ENCODE peak calls at places on chromosome 19, in ten cellular contexts. C, Z, H, D, F, K, S, W, E and G are unnamed samples.

GRCh38 chr19:1410136-1410786 is 2.9 kb downstream of the DAZAP1 start:
- DNase-seq in F (no peak), S (peak; percentile 51), E (no peak), D (no peak), K (no peak), H (no peak), Z (no peak), W (peak; percentile 76), C (no peak), G (no peak)

GRCh38 chr19:50478901-50479715 is 2.5 kb upstream of the GARIN5A start:
- DNase-seq in K (peak; percentile 74), S (no peak), Z (no peak), E (no peak), F (peak; percentile 63), C (no peak), W (peak; percentile 25), H (no peak), D (no peak), G (no peak)

GRCh38 chr19:8486661-8487136 is 15.7 kb downstream of the PRAM1 start:
- DNase-seq in H (no peak), F (peak; percentile 52), C (no peak), K (no peak), D (no peak), Z (no peak), S (no peak), W (no peak), E (no peak), G (no peak)

GRCh38 chr19:48928164-48929005 is 5.1 kb upstream of the DHDH start:
- DNase-seq in F (peak; percentile 68), E (no peak), H (no peak), D (no peak), C (no peak), W (peak; percentile 58), S (no peak), Z (no peak), K (no peak), G (no peak)

GRCh38 chr19:50912102-50912599 is 956 bp upstream of the KLK4 start:
- DNase-seq in Z (no peak), D (no peak), K (no peak), S (no peak), E (no peak), W (no peak), H (no peak), C (no peak), F (no peak), G (no peak)

GRCh38 chr19:42193706-42194105 is 23.8 kb downstream of the DEDD2 start:
- DNase-seq in Z (no peak), D (no peak), W (peak; percentile 42), H (no peak), K (no peak), F (no peak), C (no peak), E (no peak), S (no peak), G (no peak)

GRCh38 chr19:15636026-15636425 is 4.7 kb upstream of the CYP4F3 start:
- DNase-seq in H (no peak), C (no peak), S (no peak), W (no peak), K (no peak), D (no peak), F (no peak), Z (no peak), E (no peak), G (no peak)

GRCh38 chr19:55255618-55256423 is 3.0 kb downstream of the PPP6R1 start:
- DNase-seq in S (no peak), D (no peak), Z (no peak), H (no peak), K (no peak), F (no peak), C (peak; percentile 80), W (peak; percentile 39), E (no peak), G (no peak)

GRCh38 chr19:52464798-52465470 is 11.6 kb downstream of the ZNF578 start:
- DNase-seq in E (no peak), D (no peak), K (no peak), H (no peak), Z (no peak), C (no peak), F (no peak), S (no peak), W (no peak), G (no peak)

GRCh38 chr19:6464070-6464873 is at the start of gene CRB3:
- DNase-seq in K (no peak), F (peak; percentile 96), Z (peak; percentile 44), C (no peak), H (no peak), S (peak; percentile 97), E (peak; percentile 85), D (no peak), W (no peak), G (no peak)

GRCh38 chr19:6340493-6341201 is 7.2 kb upstream of the ACER1 start:
- DNase-seq in Z (no peak), F (no peak), C (no peak), D (no peak), H (no peak), E (no peak), K (no peak), S (no peak), W (no peak), G (no peak)

GRCh38 chr19:49085020-49085867 is at the start of gene SNRNP70:
- DNase-seq in F (peak; percentile 100), D (peak; percentile 99), S (peak; percentile 99), W (peak; percentile 99), Z (peak; percentile 99), H (peak; percentile 100), C (peak; percentile 100), K (peak; percentile 97), E (peak; percentile 98), G (peak; percentile 97)

GRCh38 chr19:39083599-39083982 is 577 bp upstream of the ACP7 start:
- DNase-seq in W (no peak), K (no peak), C (no peak), D (no peak), H (no peak), S (no peak), F (no peak), Z (no peak), E (no peak), G (no peak)
- H3K4me3 ChIP-seq in W (no peak overlapping the region), K (no peak overlapping the region), C (no peak overlapping the region), D (no peak overlapping the region), H (peak overlapping the region; percentile 16), S (no peak overlapping the region), F (peak overlapping the region; percentile 3), Z (no peak overlapping the region), E (peak overlapping the region; percentile 44), G (no peak overlapping the region)

DNA sequence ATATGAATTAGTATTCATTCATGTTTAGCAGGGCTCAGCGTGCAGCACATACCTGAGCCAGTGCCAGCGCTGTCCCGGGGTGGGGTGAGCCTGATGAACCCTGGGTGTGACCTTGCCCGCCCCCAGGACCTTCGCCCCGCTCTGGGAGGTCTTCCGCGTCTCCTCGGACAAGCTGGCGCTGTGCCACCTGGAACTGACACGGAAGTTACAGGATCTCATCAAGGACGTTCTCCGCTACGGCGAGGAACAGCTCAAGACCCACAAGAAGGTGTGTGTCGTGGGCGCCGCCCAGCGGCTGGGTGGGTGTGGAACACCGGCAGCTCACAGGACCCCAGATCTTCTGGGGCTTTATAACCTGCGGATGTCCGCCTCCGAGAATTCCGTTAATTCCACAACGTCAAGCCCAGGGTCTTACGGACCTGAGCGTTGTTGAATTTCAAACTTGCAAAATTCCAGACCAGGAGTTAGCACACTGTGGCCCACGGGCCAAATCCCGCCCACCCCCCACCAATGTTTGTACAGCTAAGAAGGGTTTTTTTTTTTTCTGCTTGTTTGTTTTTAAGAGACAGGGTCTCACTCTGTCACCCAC is 15.4 kb downstream of the FCHO1 start:
- DNase-seq in C (peak; percentile 63), D (peak; percentile 43), E (peak; percentile 86), Z (no peak), W (peak; percentile 65), K (peak; percentile 87), F (peak; percentile 92), H (peak; percentile 86), S (peak; percentile 81), G (no peak)
- H3K4me3 ChIP-seq in C (no peak overlapping the region), D (no peak overlapping the region), E (no peak overlapping the region), Z (no peak overlapping the region), W (no peak overlapping the region), K (peak overlapping the region; percentile 8), F (no peak overlapping the region), H (peak overlapping the region; percentile 26), S (no peak overlapping the region), G (no peak overlapping the region)

DNA sequence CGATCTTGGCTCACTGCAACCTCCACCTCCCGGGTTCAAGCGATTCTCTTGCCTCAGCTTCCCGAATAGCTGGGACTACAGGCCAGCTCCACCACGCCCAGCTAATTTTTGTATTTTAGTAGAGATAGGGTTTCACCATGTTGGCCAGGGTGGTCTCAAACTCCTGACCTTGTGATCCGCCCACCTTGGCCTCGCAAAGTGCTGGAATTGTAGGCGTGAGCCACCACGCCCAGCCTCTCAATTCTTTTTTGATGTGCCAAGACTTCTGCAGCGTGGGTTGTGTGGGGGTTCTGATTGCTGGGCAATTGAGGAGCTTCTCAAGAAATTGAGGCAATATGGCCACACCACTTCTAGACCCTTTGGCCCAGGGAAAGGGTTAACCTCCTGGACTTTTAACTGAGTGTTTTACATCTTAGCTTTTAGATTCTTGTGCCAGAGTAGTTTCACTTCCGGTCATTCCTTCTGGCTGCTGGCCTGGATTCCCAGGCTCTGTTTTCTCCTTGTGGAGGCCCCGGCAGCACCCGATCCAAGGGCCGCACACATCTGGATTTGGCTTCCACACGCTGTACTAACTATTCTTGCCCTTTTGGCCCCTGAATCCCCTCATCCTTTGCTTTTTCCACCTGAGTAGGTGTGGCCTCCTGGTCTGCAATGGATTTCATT is 14.7 kb downstream of the SMARCA4 start:
- DNase-seq in D (peak; percentile 75), E (no peak), C (no peak), H (peak; percentile 72), W (peak; percentile 59), K (no peak), F (no peak), Z (no peak), S (no peak), G (no peak)
- H3K4me3 ChIP-seq in D (peak overlapping the region; percentile 8), E (no peak overlapping the region), C (no peak overlapping the region), H (peak overlapping the region; percentile 20), W (peak overlapping the region; percentile 30), K (no peak overlapping the region), F (no peak overlapping the region), Z (no peak overlapping the region), S (no peak overlapping the region), G (no peak overlapping the region)

GRCh38 chr19:2764945-2765344 is 18.1 kb downstream of the SGTA start:
- DNase-seq in E (no peak), C (no peak), K (no peak), H (no peak), W (no peak), D (no peak), F (no peak), S (no peak), Z (no peak), G (no peak)

GRCh38 chr19:2761876-2762782 is 20.9 kb downstream of the SGTA start:
- DNase-seq in W (no peak), E (no peak), C (no peak), F (no peak), D (no peak), K (no peak), Z (no peak), H (no peak), S (no peak), G (no peak)

GRCh38 chr19:2763687-2764086 is 19.4 kb downstream of the SGTA start:
- DNase-seq in E (no peak), W (no peak), Z (no peak), S (no peak), C (no peak), D (no peak), F (no peak), K (no peak), H (no peak), G (no peak)

GRCh38 chr19:2761309-2761677 is 21.5 kb upstream of the SLC39A3 start:
- DNase-seq in K (no peak), F (no peak), S (no peak), W (no peak), C (no peak), D (no peak), Z (no peak), H (no peak), E (no peak), G (no peak)

GRCh38 chr19:2762783-2763496 is 20.1 kb downstream of the SGTA start:
- DNase-seq in H (no peak), C (no peak), E (no peak), D (no peak), Z (no peak), F (no peak), K (no peak), W (no peak), S (no peak), G (no peak)
- H3K4me3 ChIP-seq in H (no peak overlapping the region), C (no peak overlapping the region), E (no peak overlapping the region), D (no peak overlapping the region), Z (no peak overlapping the region), F (no peak overlapping the region), K (no peak overlapping the region), W (no peak overlapping the region), S (no peak overlapping the region), G (no peak overlapping the region)